ENCODE peak calls at places on chromosomes 16 and 17, in seven cellular contexts. One of them, this sample, is unnamed.
A peak's percentile ranks its signal among the peaks of the same experiment; 100 is the strongest.

GRCh38 chr17:63833026-63833740 is 5.7 kb upstream of the FTSJ3 start:
- DNase-seq in H54: no peak
- DNase-seq in kidney epithelial cell: no peak
- DNase-seq in DMS79: no peak
- DNase-seq in neural crest cell: no peak
- DNase-seq in mesendoderm: no peak
- DNase-seq in GOT3: no peak
- DNase-seq in this sample: no peak

GRCh38 chr17:59372138-59372751 is 40.8 kb downstream of the YPEL2 start:
- DNase-seq in H54: no peak
- DNase-seq in kidney epithelial cell: no peak
- DNase-seq in mesendoderm: no peak
- DNase-seq in neural crest cell: no peak
- DNase-seq in GOT3: no peak
- DNase-seq in DMS79: no peak
- DNase-seq in this sample: no peak

GRCh38 chr17:78883533-78884131 is 19.4 kb downstream of the CEP295NL start:
- DNase-seq in mesendoderm: peak; percentile 94
- DNase-seq in kidney epithelial cell: peak; percentile 93
- DNase-seq in neural crest cell: peak; percentile 62
- DNase-seq in DMS79: no peak
- DNase-seq in GOT3: peak; percentile 74
- DNase-seq in H54: peak; percentile 93
- DNase-seq in this sample: peak; percentile 94

GRCh38 chr17:80833952-80834895 is 157.4 kb upstream of the CHMP6 start:
- DNase-seq in GOT3: peak; percentile 42
- DNase-seq in mesendoderm: no peak
- DNase-seq in neural crest cell: no peak
- DNase-seq in H54: no peak
- DNase-seq in DMS79: no peak
- DNase-seq in kidney epithelial cell: no peak
- DNase-seq in this sample: no peak

GRCh38 chr17:31008374-31009035 is 37.7 kb downstream of the RNF135 start:
- DNase-seq in DMS79: peak; percentile 60
- DNase-seq in GOT3: peak; percentile 3
- DNase-seq in H54: no peak
- DNase-seq in kidney epithelial cell: no peak
- DNase-seq in neural crest cell: peak; percentile 55
- DNase-seq in mesendoderm: peak; percentile 84
- DNase-seq in this sample: no peak

GRCh38 chr17:83136931-83137330 is 57.5 kb downstream of the METRNL start:
- DNase-seq in GOT3: no peak
- DNase-seq in DMS79: peak; percentile 15
- DNase-seq in neural crest cell: no peak
- DNase-seq in mesendoderm: no peak
- DNase-seq in kidney epithelial cell: no peak
- DNase-seq in H54: no peak
- DNase-seq in this sample: no peak

GRCh38 chr16:89401641-89402445 is 88.5 kb downstream of the ANKRD11 start:
- DNase-seq in kidney epithelial cell: no peak
- DNase-seq in DMS79: no peak
- DNase-seq in mesendoderm: no peak
- DNase-seq in GOT3: no peak
- DNase-seq in neural crest cell: no peak
- DNase-seq in H54: no peak
- DNase-seq in this sample: no peak

GRCh38 chr17:35259001-35259400 is 16.1 kb downstream of the SLFN5 start:
- DNase-seq in H54: no peak
- DNase-seq in kidney epithelial cell: no peak
- DNase-seq in mesendoderm: no peak
- DNase-seq in neural crest cell: no peak
- DNase-seq in DMS79: no peak
- DNase-seq in GOT3: no peak
- DNase-seq in this sample: no peak

GRCh38 chr16:68072038-68072695 is 13.0 kb upstream of the NFATC3 start:
- DNase-seq in neural crest cell: no peak
- DNase-seq in H54: no peak
- DNase-seq in kidney epithelial cell: no peak
- DNase-seq in mesendoderm: no peak
- DNase-seq in GOT3: no peak
- DNase-seq in DMS79: no peak
- DNase-seq in this sample: no peak

GRCh38 chr16:879986-880385 is 79.5 kb upstream of the GNG13 start:
- DNase-seq in GOT3: no peak
- DNase-seq in DMS79: no peak
- DNase-seq in kidney epithelial cell: no peak
- DNase-seq in neural crest cell: no peak
- DNase-seq in H54: no peak
- DNase-seq in mesendoderm: no peak
- DNase-seq in this sample: no peak